ENCODE peak calls at places on chromosomes 5 and 9, in ten cellular contexts. R is left kidney, G is NCI-H510A, Q is retinal pigment epithelial cell, U is HuH-7.5, K is anterior cingulate cortex, F is lung, E is T-helper 9 cell, O is NCI-H1436, V is mucosa of descending colon. M is an unnamed sample.

GRCh38 chr9:134689320-134690181 is 47.9 kb downstream of the COL5A1 start:
- DNase-seq in G (no peak), R (peak; percentile 75), E (no peak), Q (no peak), K (peak; percentile 58), U (peak; percentile 87), F (peak; percentile 59), O (no peak), V (peak; percentile 70), M (no peak)

GRCh38 chr5:65925601-65926275 is 637 bp upstream of the ERBIN start:
- DNase-seq in O (peak; percentile 86), E (peak; percentile 72), Q (no peak), V (peak; percentile 88), U (peak; percentile 77), K (peak; percentile 84), F (peak; percentile 80), R (peak; percentile 98), G (peak; percentile 67), M (peak; percentile 84)

GRCh38 chr5:59174248-59174844 is 591.5 kb downstream of the RAB3C start:
- DNase-seq in K (no peak), G (no peak), O (peak; percentile 49), Q (peak; percentile 52), F (peak; percentile 30), V (no peak), E (no peak), R (peak; percentile 86), U (no peak), M (no peak)

GRCh38 chr5:169218862-169219261 is 82.1 kb downstream of the SLIT3 start:
- DNase-seq in E (no peak), U (no peak), K (no peak), Q (no peak), V (no peak), R (peak; percentile 22), O (no peak), F (no peak), G (no peak), M (no peak)

GRCh38 chr5:110956913-110957813 is 114.3 kb upstream of the TSLP start:
- DNase-seq in O (no peak), F (no peak), R (no peak), G (peak; percentile 70), Q (no peak), E (no peak), V (no peak), K (no peak), U (no peak), M (peak; percentile 30)

GRCh38 chr5:137959488-137959887 is 70.2 kb downstream of the PKD2L2 start:
- DNase-seq in R (no peak), F (no peak), O (no peak), K (no peak), E (no peak), Q (no peak), U (no peak), V (no peak), G (no peak), M (no peak)

GRCh38 chr9:108167136-108167900 is 677.7 kb upstream of the KLF4 start:
- DNase-seq in O (no peak), G (no peak), U (no peak), V (no peak), K (no peak), E (no peak), Q (no peak), R (peak; percentile 22), F (no peak), M (no peak)

GRCh38 chr9:36441966-36442365 is 41.9 kb upstream of the RNF38 start:
- DNase-seq in K (no peak), F (no peak), R (no peak), U (no peak), V (no peak), G (no peak), O (no peak), Q (no peak), E (no peak), M (no peak)

GRCh38 chr5:138542120-138542955 is 698 bp downstream of the ETF1 start:
- DNase-seq in O (no peak), F (peak; percentile 32), U (no peak), K (no peak), E (peak; percentile 12), V (no peak), G (peak; percentile 55), Q (no peak), R (peak; percentile 34), M (no peak)

GRCh38 chr5:27140831-27141230 is 102.4 kb upstream of the CDH9 start:
- DNase-seq in V (no peak), E (no peak), G (no peak), R (no peak), Q (no peak), K (no peak), O (no peak), U (no peak), F (no peak), M (no peak)

GRCh38 chr5:106418196-106418595 is 1252.5 kb downstream of the EFNA5 start:
- DNase-seq in U (no peak), V (no peak), R (no peak), G (no peak), K (no peak), O (no peak), E (no peak), Q (no peak), F (no peak), M (no peak)

GRCh38 chr5:14261237-14261636 is 118.1 kb downstream of the TRIO start:
- DNase-seq in G (no peak), V (no peak), Q (no peak), K (no peak), E (no peak), F (no peak), R (no peak), O (no peak), U (no peak), M (no peak)

GRCh38 chr9:13278368-13279246 is 885 bp downstream of the MPDZ start:
- DNase-seq in U (peak; percentile 16), R (peak; percentile 87), O (peak; percentile 59), G (peak; percentile 44), V (peak; percentile 35), Q (no peak), F (peak; percentile 47), K (peak; percentile 71), E (no peak), M (peak; percentile 51)

GRCh38 chr9:111661802-111662491 is 542 bp downstream of the GNG10 start:
- DNase-seq in V (peak; percentile 56), F (peak; percentile 32), E (peak; percentile 13), O (no peak), U (peak; percentile 58), G (no peak), R (peak; percentile 81), K (peak; percentile 42), Q (no peak), M (peak; percentile 31)

GRCh38 chr9:69149321-69149807 is 24.7 kb upstream of the TJP2 start:
- DNase-seq in V (no peak), Q (no peak), R (peak; percentile 71), E (no peak), O (no peak), G (peak; percentile 26), F (no peak), U (no peak), K (no peak), M (no peak)

GRCh38 chr5:159897786-159898393 is 18.4 kb upstream of the ADRA1B start:
- DNase-seq in K (no peak), E (no peak), Q (no peak), F (no peak), V (no peak), G (no peak), R (no peak), O (no peak), U (no peak), M (no peak)

GRCh38 chr9:131277673-131278420 is 1.5 kb upstream of the FAM78A start:
- DNase-seq in E (peak; percentile 60), K (peak; percentile 80), O (peak; percentile 83), Q (peak; percentile 43), G (peak; percentile 96), F (peak; percentile 78), R (peak; percentile 96), V (peak; percentile 78), U (peak; percentile 100), M (peak; percentile 95)

GRCh38 chr5:621341-621761 is 9.2 kb downstream of the CEP72 start:
- DNase-seq in O (no peak), V (no peak), Q (no peak), G (no peak), K (no peak), F (no peak), U (no peak), E (no peak), R (no peak), M (no peak)

GRCh38 chr5:20300110-20300509 is 312.1 kb upstream of the CDH18 start:
- DNase-seq in F (no peak), O (no peak), V (no peak), E (no peak), Q (no peak), U (no peak), K (no peak), R (no peak), G (no peak), M (no peak)

GRCh38 chr5:31492824-31493223 is 39.1 kb downstream of the DROSHA start:
- DNase-seq in E (no peak), Q (no peak), K (no peak), U (no peak), R (no peak), F (no peak), V (no peak), G (no peak), O (no peak), M (no peak)

GRCh38 chr5:151739939-151740335 is 18.5 kb downstream of the ATOX1 start:
- DNase-seq in G (no peak), O (no peak), R (no peak), K (no peak), E (no peak), V (no peak), F (no peak), Q (no peak), U (no peak), M (no peak)

GRCh38 chr9:31347082-31347617 is 1037.3 kb upstream of the ACO1 start:
- DNase-seq in O (no peak), K (no peak), R (peak; percentile 22), F (no peak), Q (no peak), V (no peak), E (no peak), U (no peak), G (peak; percentile 3), M (no peak)

GRCh38 chr5:138874771-138875628 is at the start of gene LRRTM2:
- DNase-seq in Q (peak; percentile 81), U (no peak), G (no peak), R (peak; percentile 76), V (no peak), E (no peak), F (no peak), K (peak; percentile 77), O (no peak), M (peak; percentile 91)

GRCh38 chr9:131402073-131402472 is 8.2 kb downstream of the PRRC2B start:
- DNase-seq in O (no peak), K (no peak), G (no peak), F (no peak), V (no peak), U (no peak), E (no peak), R (no peak), Q (no peak), M (no peak)

GRCh38 chr9:99020786-99021436 is 77.2 kb downstream of the COL15A1 start:
- DNase-seq in O (no peak), R (no peak), V (no peak), G (no peak), U (no peak), F (no peak), E (no peak), Q (no peak), K (no peak), M (no peak)

GRCh38 chr9:7123743-7124142 is 366.0 kb downstream of the KDM4C start:
- DNase-seq in G (no peak), U (no peak), O (no peak), K (no peak), F (no peak), R (no peak), Q (no peak), V (no peak), E (no peak), M (no peak)

GRCh38 chr5:136058031-136058971 is 29.5 kb downstream of the TGFBI start:
- DNase-seq in O (no peak), V (no peak), R (peak; percentile 75), F (peak; percentile 44), G (no peak), U (no peak), Q (peak; percentile 92), E (no peak), K (no peak), M (peak; percentile 79)

GRCh38 chr9:68631811-68632210 is 73.2 kb upstream of the PIP5K1B start:
- DNase-seq in K (no peak), V (no peak), F (no peak), E (no peak), R (no peak), G (no peak), O (no peak), U (no peak), Q (no peak), M (no peak)